ENCODE peak calls at places on chromosomes 7 and 10, in six cellular contexts. One of them, this sample, is unnamed.

GRCh38 chr7:1704326-1705241 is 34.5 kb downstream of the ELFN1 start:
- DNase-seq in aorta: peak; percentile 54
- DNase-seq in endodermal cell: peak; percentile 51
- DNase-seq in heart right ventricle: no peak
- DNase-seq in hepatocyte: no peak
- DNase-seq in ascending aorta: peak; percentile 51
- DNase-seq in this sample: peak; percentile 57

GRCh38 chr7:152336754-152337368 is 98.9 kb downstream of the KMT2C start:
- DNase-seq in ascending aorta: no peak
- DNase-seq in endodermal cell: peak; percentile 61
- DNase-seq in hepatocyte: peak; percentile 38
- DNase-seq in aorta: no peak
- DNase-seq in heart right ventricle: peak; percentile 14
- DNase-seq in this sample: no peak

GRCh38 chr10:22319559-22320558 is 1.0 kb upstream of the BMI1 start:
- DNase-seq in hepatocyte: no peak
- DNase-seq in endodermal cell: no peak
- DNase-seq in aorta: no peak
- DNase-seq in heart right ventricle: no peak
- DNase-seq in ascending aorta: no peak
- DNase-seq in this sample: no peak

GRCh38 chr7:52260046-52260665 is 775.3 kb upstream of the POM121L12 start:
- DNase-seq in ascending aorta: no peak
- DNase-seq in aorta: no peak
- DNase-seq in heart right ventricle: no peak
- DNase-seq in endodermal cell: peak; percentile 66
- DNase-seq in hepatocyte: peak; percentile 44
- DNase-seq in this sample: no peak

GRCh38 chr7:901388-902154 is 25.2 kb downstream of the GET4 start:
- DNase-seq in aorta: peak; percentile 92
- DNase-seq in ascending aorta: no peak
- DNase-seq in endodermal cell: peak; percentile 99
- DNase-seq in heart right ventricle: peak; percentile 42
- DNase-seq in hepatocyte: peak; percentile 87
- DNase-seq in this sample: no peak

GRCh38 chr7:4706384-4707032 is 24.4 kb downstream of the FOXK1 start:
- DNase-seq in aorta: no peak
- DNase-seq in hepatocyte: no peak
- DNase-seq in heart right ventricle: no peak
- DNase-seq in ascending aorta: no peak
- DNase-seq in endodermal cell: peak; percentile 77
- DNase-seq in this sample: no peak

GRCh38 chr10:96814264-96814663 is 17.8 kb upstream of the LCOR start:
- DNase-seq in hepatocyte: no peak
- DNase-seq in endodermal cell: no peak
- DNase-seq in aorta: no peak
- DNase-seq in heart right ventricle: no peak
- DNase-seq in ascending aorta: no peak
- DNase-seq in this sample: no peak

GRCh38 chr10:124741281-124741921 is 2.8 kb downstream of the FAM53B start:
- DNase-seq in hepatocyte: peak; percentile 89
- DNase-seq in heart right ventricle: peak; percentile 90
- DNase-seq in ascending aorta: peak; percentile 93
- DNase-seq in aorta: peak; percentile 93
- DNase-seq in endodermal cell: peak; percentile 95
- DNase-seq in this sample: peak; percentile 88

GRCh38 chr10:4073912-4074311 is 288.9 kb upstream of the KLF6 start:
- DNase-seq in aorta: peak; percentile 82
- DNase-seq in endodermal cell: no peak
- DNase-seq in ascending aorta: peak; percentile 87
- DNase-seq in heart right ventricle: peak; percentile 13
- DNase-seq in hepatocyte: no peak
- DNase-seq in this sample: no peak

GRCh38 chr7:22444181-22444966 is 55.6 kb downstream of the STEAP1B start:
- DNase-seq in heart right ventricle: peak; percentile 64
- DNase-seq in hepatocyte: no peak
- DNase-seq in aorta: no peak
- DNase-seq in ascending aorta: no peak
- DNase-seq in endodermal cell: no peak
- DNase-seq in this sample: no peak

GRCh38 chr10:23359692-23360380 is 15.2 kb upstream of the C10orf67 start:
- DNase-seq in heart right ventricle: no peak
- DNase-seq in ascending aorta: no peak
- DNase-seq in endodermal cell: no peak
- DNase-seq in hepatocyte: no peak
- DNase-seq in aorta: no peak
- DNase-seq in this sample: no peak

GRCh38 chr7:159020987-159021386 is 123.7 kb downstream of the VIPR2 start:
- DNase-seq in heart right ventricle: no peak
- DNase-seq in endodermal cell: peak; percentile 91
- DNase-seq in ascending aorta: peak; percentile 50
- DNase-seq in aorta: no peak
- DNase-seq in hepatocyte: no peak
- DNase-seq in this sample: peak; percentile 17

GRCh38 chr10:95391570-95392249 is 100.9 kb upstream of the PDLIM1 start:
- DNase-seq in hepatocyte: peak; percentile 78
- DNase-seq in endodermal cell: peak; percentile 86
- DNase-seq in ascending aorta: no peak
- DNase-seq in heart right ventricle: no peak
- DNase-seq in aorta: no peak
- DNase-seq in this sample: no peak

GRCh38 chr7:151395036-151395367 is 14.8 kb downstream of the WDR86 start:
- DNase-seq in hepatocyte: no peak
- DNase-seq in heart right ventricle: no peak
- DNase-seq in ascending aorta: no peak
- DNase-seq in endodermal cell: no peak
- DNase-seq in aorta: no peak
- DNase-seq in this sample: peak; percentile 47

GRCh38 chr10:92848037-92848440 is 281 bp upstream of the EXOC6 start:
- DNase-seq in endodermal cell: no peak
- DNase-seq in ascending aorta: peak; percentile 85
- DNase-seq in hepatocyte: no peak
- DNase-seq in heart right ventricle: no peak
- DNase-seq in aorta: no peak
- DNase-seq in this sample: no peak

GRCh38 chr10:98331888-98332287 is 63.9 kb upstream of the LOXL4 start:
- DNase-seq in endodermal cell: peak; percentile 88
- DNase-seq in ascending aorta: no peak
- DNase-seq in heart right ventricle: no peak
- DNase-seq in hepatocyte: no peak
- DNase-seq in aorta: no peak
- DNase-seq in this sample: no peak

GRCh38 chr10:58651040-58651439 is 138.4 kb downstream of the BICC1 start:
- DNase-seq in aorta: no peak
- DNase-seq in ascending aorta: no peak
- DNase-seq in hepatocyte: peak; percentile 20
- DNase-seq in endodermal cell: no peak
- DNase-seq in heart right ventricle: peak; percentile 28
- DNase-seq in this sample: no peak

GRCh38 chr7:105705427-105705826 is 124.1 kb upstream of the EFCAB10 start:
- DNase-seq in endodermal cell: no peak
- DNase-seq in aorta: no peak
- DNase-seq in ascending aorta: no peak
- DNase-seq in hepatocyte: no peak
- DNase-seq in heart right ventricle: no peak
- DNase-seq in this sample: no peak

GRCh38 chr7:99142727-99143521 is 984 bp downstream of the SMURF1 start:
- DNase-seq in endodermal cell: peak; percentile 99
- DNase-seq in heart right ventricle: peak; percentile 94
- DNase-seq in hepatocyte: peak; percentile 98
- DNase-seq in aorta: peak; percentile 99
- DNase-seq in ascending aorta: peak; percentile 98
- DNase-seq in this sample: peak; percentile 98

GRCh38 chr10:49311562-49312236 is 12.7 kb downstream of the C10orf71 start:
- DNase-seq in heart right ventricle: no peak
- DNase-seq in aorta: no peak
- DNase-seq in hepatocyte: no peak
- DNase-seq in ascending aorta: no peak
- DNase-seq in endodermal cell: no peak
- DNase-seq in this sample: no peak

GRCh38 chr7:93043393-93043985 is 74.3 kb downstream of the SAMD9 start:
- DNase-seq in heart right ventricle: no peak
- DNase-seq in aorta: peak; percentile 80
- DNase-seq in endodermal cell: peak; percentile 76
- DNase-seq in ascending aorta: no peak
- DNase-seq in hepatocyte: peak; percentile 28
- DNase-seq in this sample: no peak

GRCh38 chr10:128013626-128014025 is 106.7 kb downstream of the PTPRE start:
- DNase-seq in hepatocyte: no peak
- DNase-seq in ascending aorta: no peak
- DNase-seq in aorta: no peak
- DNase-seq in endodermal cell: no peak
- DNase-seq in heart right ventricle: no peak
- DNase-seq in this sample: no peak

GRCh38 chr10:113704637-113705343 is 25.1 kb downstream of the CASP7 start:
- DNase-seq in aorta: no peak
- DNase-seq in hepatocyte: peak; percentile 60
- DNase-seq in ascending aorta: no peak
- DNase-seq in heart right ventricle: no peak
- DNase-seq in endodermal cell: peak; percentile 69
- DNase-seq in this sample: no peak

GRCh38 chr10:100776671-100777070 is 31.3 kb downstream of the PAX2 start:
- DNase-seq in aorta: no peak
- DNase-seq in ascending aorta: no peak
- DNase-seq in hepatocyte: no peak
- DNase-seq in heart right ventricle: no peak
- DNase-seq in endodermal cell: no peak
- DNase-seq in this sample: no peak

GRCh38 chr10:100779329-100779728 is 33.9 kb downstream of the PAX2 start:
- DNase-seq in heart right ventricle: no peak
- DNase-seq in hepatocyte: no peak
- DNase-seq in aorta: no peak
- DNase-seq in endodermal cell: no peak
- DNase-seq in ascending aorta: no peak
- DNase-seq in this sample: no peak

GRCh38 chr10:100781145-100781665 is 35.8 kb downstream of the PAX2 start:
- DNase-seq in hepatocyte: no peak
- DNase-seq in ascending aorta: no peak
- DNase-seq in aorta: no peak
- DNase-seq in heart right ventricle: no peak
- DNase-seq in endodermal cell: no peak
- DNase-seq in this sample: no peak

GRCh38 chr10:100782845-100783244 is 37.5 kb downstream of the PAX2 start:
- DNase-seq in aorta: no peak
- DNase-seq in heart right ventricle: no peak
- DNase-seq in endodermal cell: no peak
- DNase-seq in ascending aorta: no peak
- DNase-seq in hepatocyte: no peak
- DNase-seq in this sample: no peak

GRCh38 chr10:100780324-100780723 is 34.9 kb downstream of the PAX2 start:
- DNase-seq in hepatocyte: no peak
- DNase-seq in aorta: no peak
- DNase-seq in heart right ventricle: no peak
- DNase-seq in ascending aorta: no peak
- DNase-seq in endodermal cell: no peak
- DNase-seq in this sample: no peak
- H3K27ac ChIP-seq in hepatocyte: no peak overlapping the region
- H3K27ac ChIP-seq in aorta: no peak overlapping the region
- H3K27ac ChIP-seq in heart right ventricle: no peak overlapping the region
- H3K27ac ChIP-seq in ascending aorta: no peak overlapping the region
- H3K27ac ChIP-seq in endodermal cell: no peak overlapping the region
- H3K27ac ChIP-seq in this sample: no peak overlapping the region

DNA sequence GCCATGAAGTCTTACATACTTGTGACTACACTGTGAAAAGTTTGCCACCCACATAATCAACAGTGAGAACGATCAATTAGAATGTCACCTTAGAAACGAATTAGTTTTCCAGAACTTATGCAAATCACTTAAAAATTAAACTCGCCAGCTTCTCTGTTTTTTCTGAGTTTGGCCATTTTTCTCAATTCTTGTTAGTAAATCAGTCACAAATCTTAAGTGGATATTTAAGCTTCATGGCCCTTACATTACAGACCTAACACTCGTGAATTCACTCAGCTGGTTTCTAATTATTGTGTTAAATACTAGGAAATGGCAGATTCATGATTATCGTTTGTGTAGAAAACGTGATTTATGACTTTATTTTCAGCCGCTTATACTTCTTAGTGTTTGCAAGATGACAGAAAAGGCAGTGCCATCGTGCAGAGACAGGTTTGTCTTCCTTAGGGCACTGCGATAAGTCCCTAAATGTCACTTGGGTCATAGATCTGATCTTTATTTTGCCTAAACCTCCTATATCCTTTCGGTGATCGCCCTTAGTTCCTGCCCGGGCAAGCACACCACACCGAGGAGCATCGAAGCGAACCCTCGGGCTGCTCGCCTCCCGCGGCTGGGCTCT is 605 bp upstream of the CELF2 start:
- DNase-seq in endodermal cell: no peak
- DNase-seq in hepatocyte: no peak
- DNase-seq in heart right ventricle: no peak
- DNase-seq in aorta: no peak
- DNase-seq in ascending aorta: no peak
- DNase-seq in this sample: no peak
- H3K4me3 ChIP-seq in endodermal cell: peak overlapping the region; percentile 80
- H3K4me3 ChIP-seq in hepatocyte: peak overlapping the region; percentile 64
- H3K4me3 ChIP-seq in heart right ventricle: peak overlapping the region; percentile 67
- H3K4me3 ChIP-seq in aorta: peak overlapping the region; percentile 88
- H3K4me3 ChIP-seq in ascending aorta: peak overlapping the region; percentile 78
- H3K4me3 ChIP-seq in this sample: peak overlapping the region; percentile 91

DNA sequence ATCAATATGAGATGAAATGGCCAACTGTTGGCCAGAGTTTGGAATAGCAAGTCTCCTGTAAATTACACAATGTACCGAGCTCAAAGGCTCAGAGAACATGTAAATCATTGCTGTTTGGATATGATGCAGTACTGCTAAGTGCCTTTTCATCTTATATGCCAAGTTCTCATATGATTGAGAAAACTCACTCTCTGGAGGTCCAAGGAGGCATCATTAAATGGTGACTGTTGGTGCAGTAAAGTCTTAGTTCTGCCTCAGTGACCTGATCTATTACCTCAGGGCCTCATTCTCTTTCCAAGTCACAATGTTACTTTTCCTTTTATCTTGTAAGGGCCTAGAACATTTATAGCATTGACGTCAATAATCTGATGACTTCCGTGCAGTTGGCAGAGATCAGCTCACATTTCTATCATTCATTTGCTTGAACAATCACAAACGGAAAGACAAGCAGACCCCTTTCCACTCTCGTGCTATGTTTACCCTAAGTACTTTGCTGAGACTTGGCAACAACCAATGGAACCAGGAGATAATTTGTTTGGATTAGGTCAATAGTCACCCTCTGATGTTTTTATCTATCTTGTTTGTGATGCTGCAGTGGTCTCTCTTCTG is 32.6 kb upstream of the PDK4 start:
- DNase-seq in hepatocyte: peak; percentile 30
- DNase-seq in heart right ventricle: peak; percentile 30
- DNase-seq in ascending aorta: no peak
- DNase-seq in endodermal cell: no peak
- DNase-seq in aorta: no peak
- DNase-seq in this sample: no peak
- H3K27ac ChIP-seq in hepatocyte: peak overlapping the region; percentile 58
- H3K27ac ChIP-seq in heart right ventricle: peak overlapping the region; percentile 79
- H3K27ac ChIP-seq in ascending aorta: peak overlapping the region; percentile 19
- H3K27ac ChIP-seq in endodermal cell: no peak overlapping the region
- H3K27ac ChIP-seq in aorta: no peak overlapping the region
- H3K27ac ChIP-seq in this sample: peak overlapping the region; percentile 74

DNA sequence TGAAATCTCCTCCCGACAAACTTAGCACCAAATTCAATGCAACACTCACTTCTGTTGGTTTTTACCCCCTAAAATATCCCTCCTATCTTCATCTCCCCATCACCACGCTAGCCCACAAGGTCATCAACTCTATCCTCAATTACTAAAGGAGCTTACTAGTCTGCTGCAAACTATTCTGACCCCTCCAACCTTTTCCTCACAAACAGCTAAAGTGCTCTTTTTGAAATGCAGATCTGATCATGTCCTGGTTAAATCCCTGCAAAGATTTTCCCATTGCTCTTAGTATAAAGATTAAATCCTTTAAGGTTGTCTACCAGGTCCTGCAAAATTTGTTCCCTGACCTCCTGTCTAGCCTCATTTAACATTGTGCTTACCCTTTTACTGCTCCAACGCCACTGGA is 8.6 kb downstream of the SGCE start:
- DNase-seq in heart right ventricle: no peak
- DNase-seq in ascending aorta: no peak
- DNase-seq in endodermal cell: no peak
- DNase-seq in aorta: no peak
- DNase-seq in hepatocyte: no peak
- DNase-seq in this sample: no peak
- H3K4me3 ChIP-seq in heart right ventricle: no peak overlapping the region
- H3K4me3 ChIP-seq in ascending aorta: no peak overlapping the region
- H3K4me3 ChIP-seq in endodermal cell: no peak overlapping the region
- H3K4me3 ChIP-seq in aorta: no peak overlapping the region
- H3K4me3 ChIP-seq in hepatocyte: no peak overlapping the region
- H3K4me3 ChIP-seq in this sample: no peak overlapping the region

This sample was measured in suprapubic skin.